ENCODE peak calls at places on chromosomes 3 and 15, in five cellular contexts. O, Y, J, R and G are unnamed samples.

GRCh38 chr15:48641416-48641815 is 4.1 kb downstream of the FBN1 start:
- DNase-seq in O (no peak), R (no peak), J (no peak), Y (no peak), G (no peak)

GRCh38 chr15:66472176-66472999 is 25.2 kb downstream of the SNAPC5 start:
- DNase-seq in O (no peak), J (no peak), R (peak), Y (peak), G (peak)

GRCh38 chr3:195366200-195366910 is 76.5 kb downstream of the ACAP2 start:
- DNase-seq in R (no peak), O (no peak), J (no peak), Y (no peak), G (no peak)

GRCh38 chr3:106528932-106529331 is 660.1 kb upstream of the CBLB start:
- DNase-seq in J (no peak), O (no peak), Y (no peak), R (no peak), G (no peak)

GRCh38 chr15:29083858-29084257 is 185.8 kb downstream of the NSMCE3 start:
- DNase-seq in Y (no peak), J (no peak), R (no peak), O (no peak), G (no peak)

GRCh38 chr15:37204698-37205097 is 104.3 kb upstream of the MEIS2 start:
- DNase-seq in J (no peak), O (no peak), R (no peak), Y (no peak), G (no peak)

GRCh38 chr3:183896184-183896583 is 11.5 kb upstream of the PARL start:
- DNase-seq in J (no peak), R (no peak), Y (no peak), O (no peak), G (no peak)

GRCh38 chr3:188683032-188683491 is 488.7 kb upstream of the TPRG1 start:
- DNase-seq in O (no peak), Y (no peak), J (no peak), R (no peak), G (peak)

GRCh38 chr3:71066849-71067261 is 516.7 kb downstream of the FOXP1 start:
- DNase-seq in O (no peak), J (no peak), Y (peak), R (peak), G (no peak)

GRCh38 chr3:125582707-125583106 is 12.6 kb downstream of the OSBPL11 start:
- DNase-seq in O (no peak), J (no peak), R (no peak), Y (no peak), G (no peak)

GRCh38 chr3:123090700-123091585 is 24.1 kb downstream of the PDIA5 start:
- DNase-seq in J (no peak), O (no peak), R (no peak), Y (peak), G (no peak)

GRCh38 chr15:66901336-66902100 is 163.9 kb upstream of the SMAD3 start:
- DNase-seq in Y (no peak), R (no peak), O (no peak), J (no peak), G (no peak)

GRCh38 chr15:88376574-88377174 is 90.5 kb downstream of the MRPL46 start:
- DNase-seq in J (no peak), O (no peak), R (no peak), Y (no peak), G (no peak)

GRCh38 chr3:76585794-76586392 is 454.0 kb upstream of the ROBO2 start:
- DNase-seq in O (no peak), Y (no peak), R (no peak), J (no peak), G (no peak)

GRCh38 chr3:55445551-55445950 is 41.6 kb downstream of the WNT5A start:
- DNase-seq in O (peak), J (peak), R (no peak), Y (no peak), G (peak)

GRCh38 chr3:106792716-106793115 is 584.5 kb upstream of the CCDC54 start:
- DNase-seq in O (no peak), Y (no peak), J (no peak), R (no peak), G (no peak)

GRCh38 chr3:4936982-4937614 is 42.1 kb upstream of the BHLHE40 start:
- DNase-seq in Y (no peak), R (no peak), O (no peak), J (no peak), G (no peak)

GRCh38 chr15:83396071-83396470 is 51.1 kb upstream of the SH3GL3 start:
- DNase-seq in O (no peak), J (no peak), Y (no peak), R (no peak), G (no peak)

GRCh38 chr15:34434627-34435305 is 2.8 kb downstream of the GOLGA8A start:
- DNase-seq in Y (no peak), R (no peak), J (no peak), O (no peak), G (no peak)

GRCh38 chr3:153927107-153927506 is 194.1 kb upstream of the ARHGEF26 start:
- DNase-seq in O (no peak), J (no peak), Y (no peak), R (no peak), G (peak)

GRCh38 chr15:58241872-58242271 is 103.7 kb downstream of the AQP9 start:
- DNase-seq in Y (no peak), R (no peak), O (no peak), J (no peak), G (no peak)

GRCh38 chr3:55272031-55272645 is 215.0 kb downstream of the WNT5A start:
- DNase-seq in O (no peak), R (peak), J (no peak), Y (no peak), G (no peak)

GRCh38 chr3:1551741-1552140 is 458.9 kb downstream of the CNTN6 start:
- DNase-seq in O (no peak), R (no peak), Y (no peak), J (no peak), G (no peak)

GRCh38 chr15:36778516-36778915 is 199.1 kb downstream of the CDIN1 start:
- DNase-seq in J (no peak), O (no peak), Y (no peak), R (no peak), G (no peak)

GRCh38 chr3:123884993-123885392 is 861 bp upstream of the MYLK start:
- DNase-seq in Y (no peak), O (no peak), J (no peak), R (no peak), G (no peak)

GRCh38 chr3:188348445-188349244 is 194.7 kb downstream of the LPP start:
- DNase-seq in J (peak), O (peak), R (peak), Y (no peak), G (peak)

GRCh38 chr3:198076722-198077308 is 116.8 kb downstream of the LMLN start:
- DNase-seq in J (no peak), O (no peak), Y (no peak), R (no peak), G (no peak)

GRCh38 chr3:184733971-184734608 is 22.2 kb upstream of the MAGEF1 start:
- DNase-seq in J (no peak), R (no peak), Y (no peak), O (no peak), G (no peak)

GRCh38 chr3:48436477-48436787 is 3.5 kb downstream of the CCDC51 start:
- DNase-seq in O (no peak), R (no peak), J (no peak), Y (no peak), G (no peak)

GRCh38 chr3:149495581-149496125 is 21.2 kb downstream of the TM4SF4 start:
- DNase-seq in Y (no peak), O (no peak), J (no peak), R (no peak), G (no peak)

GRCh38 chr15:35755237-35755802 is 209.4 kb upstream of the DPH6 start:
- DNase-seq in J (no peak), R (no peak), O (no peak), Y (no peak), G (no peak)

GRCh38 chr15:59997070-59997701 is 6.9 kb upstream of the FOXB1 start:
- DNase-seq in R (no peak), Y (peak), J (peak), O (peak), G (no peak)

GRCh38 chr15:78341057-78341763 is 1.1 kb downstream of the CRABP1 start:
- DNase-seq in R (no peak), Y (no peak), J (no peak), O (no peak), G (no peak)

GRCh38 chr3:141605883-141606282 is 119.1 kb downstream of the RASA2 start:
- DNase-seq in O (no peak), R (no peak), Y (no peak), J (no peak), G (no peak)

GRCh38 chr3:13879102-13879945 is 547 bp downstream of the WNT7A start:
- DNase-seq in J (no peak), O (peak), Y (no peak), R (no peak), G (no peak)

GRCh38 chr3:62559831-62560445 is 186.6 kb upstream of the FEZF2 start:
- DNase-seq in Y (no peak), J (no peak), O (no peak), R (no peak), G (no peak)

GRCh38 chr3:150743508-150743907 is 19.5 kb downstream of the SIAH2 start:
- DNase-seq in R (no peak), O (no peak), J (no peak), Y (no peak), G (no peak)

GRCh38 chr3:60086811-60087210 is 1037.0 kb upstream of the CFAP20DC start:
- DNase-seq in J (no peak), R (no peak), Y (peak), O (no peak), G (no peak)

GRCh38 chr15:68586274-68586961 is 7.6 kb downstream of the CORO2B start:
- DNase-seq in R (no peak), O (no peak), Y (no peak), J (no peak), G (peak)

GRCh38 chr3:60598668-60599067 is 652.6 kb downstream of the FHIT start:
- DNase-seq in R (no peak), J (no peak), Y (no peak), O (no peak), G (no peak)

GRCh38 chr15:85831415-85832113 is 36.8 kb upstream of the KLHL25 start:
- DNase-seq in J (no peak), Y (peak), R (peak), O (peak), G (no peak)
- TF ChIP-seq CTCF in J (peak), Y (peak), R (peak), O (peak), G (peak)

GRCh38 chr3:50502225-50502583 is 1.2 kb downstream of the CACNA2D2 start:
- DNase-seq in J (no peak), R (no peak), O (no peak), Y (no peak), G (no peak)
- H3K4me3 ChIP-seq in J (peak), R (no peak), O (no peak), Y (no peak), G (no peak)

GRCh38 chr3:157353657-157354056 is 83.0 kb upstream of the PTX3 start:
- DNase-seq in O (no peak), J (no peak), Y (no peak), R (no peak), G (no peak)

GRCh38 chr3:157354722-157355121 is 81.9 kb upstream of the PTX3 start:
- DNase-seq in Y (no peak), O (no peak), R (no peak), J (no peak), G (no peak)

GRCh38 chr3:157354254-157354653 is 82.4 kb upstream of the PTX3 start:
- DNase-seq in J (no peak), O (no peak), R (no peak), Y (no peak), G (no peak)

GRCh38 chr3:157355276-157355675 is 81.4 kb upstream of the PTX3 start:
- DNase-seq in O (no peak), R (no peak), J (no peak), Y (no peak), G (no peak)

GRCh38 chr3:157351981-157352380 is 84.7 kb upstream of the PTX3 start:
- DNase-seq in R (no peak), J (no peak), Y (no peak), O (no peak), G (no peak)
- TF ChIP-seq CTCF in R (no peak), J (peak), Y (peak), O (peak), G (peak)

GRCh38 chr15:101248274-101248673 is 3.6 kb downstream of the CHSY1 start:
- DNase-seq in O (no peak), R (no peak), J (no peak), Y (no peak), G (no peak)
- H3K4me3 ChIP-seq in O (no peak), R (no peak), J (no peak), Y (no peak), G (no peak)

DNA sequence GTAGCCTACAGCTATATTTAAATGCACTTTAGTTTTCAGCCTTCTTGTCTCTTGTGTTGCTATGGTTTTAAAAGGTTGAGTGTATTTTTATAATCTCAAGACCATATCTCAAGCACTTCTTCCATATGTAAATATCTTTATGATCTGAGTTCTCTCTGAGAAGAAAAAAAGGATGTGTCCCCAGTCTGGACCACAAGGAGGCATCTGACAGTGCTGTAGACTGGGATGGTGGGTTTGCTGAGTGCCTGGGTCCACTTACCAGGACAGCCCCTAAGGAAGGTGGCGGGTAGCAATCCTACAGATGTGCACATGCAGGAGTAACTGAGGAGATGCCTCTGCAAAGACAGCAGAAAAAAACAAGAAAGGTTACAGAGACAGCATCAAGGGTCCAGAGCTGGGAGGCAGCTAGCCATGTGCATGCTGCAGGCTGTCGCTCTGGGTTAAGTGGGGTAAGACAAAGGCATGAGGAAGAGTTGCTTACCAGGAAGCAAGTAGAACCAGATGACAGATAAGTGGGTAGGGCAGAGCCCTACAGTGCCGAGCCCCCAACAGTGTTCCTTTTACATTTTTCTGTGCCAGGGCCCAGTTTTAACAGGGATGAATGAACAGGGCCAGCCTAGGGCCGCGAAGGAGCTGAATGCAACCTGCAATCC is 70.5 kb upstream of the SNRK start:
- DNase-seq in Y (no peak), J (no peak), O (no peak), R (no peak), G (no peak)
- TF ChIP-seq CTCF in Y (peak), J (peak), O (no peak), R (no peak), G (peak)

GRCh38 chr3:133488785-133489367 is 84.6 kb upstream of the CDV3 start:
- DNase-seq in J (no peak), Y (no peak), R (no peak), O (peak), G (peak)

GRCh38 chr3:133487920-133488540 is 85.5 kb upstream of the CDV3 start:
- DNase-seq in O (peak), J (no peak), R (no peak), Y (no peak), G (no peak)

GRCh38 chr3:133487204-133487603 is 86.3 kb upstream of the CDV3 start:
- DNase-seq in O (peak), J (no peak), R (no peak), Y (no peak), G (no peak)

GRCh38 chr3:133489466-133490085 is 83.9 kb upstream of the CDV3 start:
- DNase-seq in Y (no peak), J (no peak), O (no peak), R (no peak), G (no peak)

GRCh38 chr3:133486658-133487057 is 86.8 kb downstream of the BFSP2 start:
- DNase-seq in O (no peak), R (no peak), Y (no peak), J (no peak), G (no peak)
- H3K4me3 ChIP-seq in O (no peak), R (no peak), Y (no peak), J (no peak), G (no peak)

DNA sequence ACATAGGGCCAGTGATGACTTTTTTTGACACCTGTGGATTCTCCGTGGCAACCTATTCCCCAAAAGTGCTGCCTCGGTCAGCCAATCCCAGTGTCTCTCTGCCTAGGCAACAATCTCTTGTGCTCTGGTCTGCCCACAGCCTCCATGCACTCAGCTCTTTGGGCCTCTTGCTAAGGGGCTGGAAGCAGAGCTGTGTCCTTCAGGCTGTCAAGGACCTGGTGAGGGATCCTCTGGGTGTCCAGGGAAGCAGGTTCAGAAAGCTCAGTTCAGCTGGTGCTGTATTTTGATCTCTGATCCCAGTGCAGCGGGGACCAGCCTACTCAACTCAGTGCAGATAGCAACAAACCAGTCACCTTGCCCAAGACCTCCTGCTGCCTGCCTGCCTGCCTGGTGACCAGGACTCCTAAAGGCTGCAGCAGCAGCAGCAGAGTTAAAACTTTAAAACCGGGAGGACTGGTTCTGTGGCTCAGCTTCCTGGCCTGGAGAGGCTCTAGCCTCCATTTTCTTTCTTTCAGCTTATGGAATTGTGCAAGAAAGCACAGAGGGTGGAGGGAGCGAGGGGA is 6.2 kb downstream of the PAK6 start:
- DNase-seq in O (peak), Y (no peak), R (no peak), J (no peak), G (no peak)
- TF ChIP-seq CTCF in O (no peak), Y (no peak), R (no peak), J (no peak), G (no peak)